ENCODE peak calls at places on chromosomes 16 and 17, in six cellular contexts. E is ecto neural progenitor cell; X is foreskin keratinocyte; R is fibroblast of pulmonary artery; W is occipital lobe; G is stimulated activated CD8-positive, alpha-beta memory T cell treated with anti-CD3 and anti-CD28 coated beads, Interleukin-7, amount 100 ng/mL, for 4 hours. B is an unnamed sample.
A peak's percentile ranks its signal among the peaks of the same experiment; 100 is the strongest.

GRCh38 chr17:41322903-41323895 is 7.7 kb upstream of the KRTAP17-1 start:
- DNase-seq in R (no peak), E (peak; percentile 51), G (no peak), X (no peak), W (no peak), B (no peak)

GRCh38 chr17:41527076-41528023 is 758 bp downstream of the KRT19 start:
- DNase-seq in G (no peak), X (no peak), E (peak; percentile 78), R (no peak), W (no peak), B (no peak)

GRCh38 chr17:68381076-68381900 is 76.0 kb downstream of the WIPI1 start:
- DNase-seq in W (no peak), G (no peak), R (peak; percentile 84), X (no peak), E (no peak), B (peak; percentile 3)

GRCh38 chr16:82699711-82700495 is 73.1 kb downstream of the CDH13 start:
- DNase-seq in X (peak; percentile 61), W (peak; percentile 2), G (no peak), E (no peak), R (peak; percentile 93), B (no peak)

GRCh38 chr17:81870155-81870977 is 771 bp downstream of the ARHGDIA start:
- DNase-seq in X (peak; percentile 48), W (no peak), E (peak; percentile 75), R (peak; percentile 51), G (no peak), B (no peak)

GRCh38 chr17:37386462-37386861 is 10.7 kb downstream of the C17orf78 start:
- DNase-seq in E (no peak), R (no peak), G (no peak), X (no peak), W (no peak), B (no peak)

GRCh38 chr17:77438241-77439204 is 297.8 kb downstream of the SEC14L1 start:
- DNase-seq in E (no peak), W (no peak), X (no peak), G (no peak), R (no peak), B (no peak)

GRCh38 chr17:44997733-44998520 is 29.8 kb upstream of the C1QL1 start:
- DNase-seq in X (no peak), R (peak; percentile 35), E (peak; percentile 48), W (no peak), G (no peak), B (no peak)

GRCh38 chr16:19006446-19007315 is 22.9 kb downstream of the TMC7 start:
- DNase-seq in W (no peak), G (no peak), X (no peak), R (no peak), E (no peak), B (no peak)

GRCh38 chr16:27598226-27598625 is 48.3 kb downstream of the KATNIP start:
- DNase-seq in E (no peak), G (no peak), R (no peak), W (no peak), X (no peak), B (no peak)

GRCh38 chr17:17613708-17614114 is 22.2 kb upstream of the PEMT start:
- DNase-seq in X (peak; percentile 70), E (peak; percentile 77), R (peak; percentile 81), G (peak; percentile 21), W (no peak), B (no peak)

B was measured in epithelial cell of prostate.